ENCODE peak calls at places on chromosomes 6 and 20, in five cellular contexts. T is adipocyte, I is WTC11, Y is mesothelial cell of epicardium, K is AG10803. H is an unnamed sample.

GRCh38 chr6:97644353-97644752 is 361.3 kb upstream of the MMS22L start:
- DNase-seq in T (no peak), I (no peak), Y (no peak), K (no peak), H (no peak)

GRCh38 chr6:41780623-41781301 is at the start of gene PRICKLE4:
- DNase-seq in T (peak; percentile 46), I (peak; percentile 56), Y (peak; percentile 51), K (no peak), H (peak; percentile 38)

GRCh38 chr20:381581-382290 is 1.2 kb downstream of the TRIB3 start:
- DNase-seq in T (peak; percentile 89), I (peak; percentile 50), Y (peak; percentile 56), K (peak; percentile 90), H (peak; percentile 78)

GRCh38 chr6:160274846-160275510 is 16.4 kb upstream of the SLC22A2 start:
- DNase-seq in T (no peak), I (no peak), Y (no peak), K (no peak), H (no peak)

GRCh38 chr20:3980260-3981131 is 34.9 kb downstream of the RNF24 start:
- DNase-seq in T (peak; percentile 73), I (no peak), Y (no peak), K (peak; percentile 58), H (peak; percentile 54)

GRCh38 chr20:23180451-23180921 is 94.4 kb upstream of the CD93 start:
- DNase-seq in T (no peak), I (no peak), Y (no peak), K (no peak), H (no peak)

GRCh38 chr6:98254624-98255023 is 579.8 kb upstream of the POU3F2 start:
- DNase-seq in T (no peak), I (no peak), Y (no peak), K (no peak), H (no peak)

GRCh38 chr20:6530254-6530653 is 237.2 kb upstream of the BMP2 start:
- DNase-seq in T (no peak), I (no peak), Y (no peak), K (no peak), H (peak; percentile 3)

GRCh38 chr6:28134015-28134414 is 7.7 kb upstream of the ZKSCAN8 start:
- DNase-seq in T (peak; percentile 69), I (no peak), Y (no peak), K (peak; percentile 42), H (peak; percentile 35)

GRCh38 chr6:154367839-154368695 is 11.5 kb upstream of the IPCEF1 start:
- DNase-seq in T (peak; percentile 34), I (no peak), Y (no peak), K (peak; percentile 17), H (peak; percentile 38)

GRCh38 chr6:158042245-158042798 is 60.7 kb downstream of the SYNJ2 start:
- DNase-seq in T (peak; percentile 79), I (no peak), Y (no peak), K (peak; percentile 68), H (peak; percentile 75)

GRCh38 chr6:6842301-6842700 is 253.8 kb downstream of the LY86 start:
- DNase-seq in T (no peak), I (no peak), Y (peak; percentile 11), K (no peak), H (no peak)

GRCh38 chr6:108676555-108676954 is 115.8 kb downstream of the FOXO3 start:
- DNase-seq in T (no peak), I (no peak), Y (no peak), K (no peak), H (no peak)

GRCh38 chr6:18503187-18503586 is 116.0 kb downstream of the RNF144B start:
- DNase-seq in T (no peak), I (no peak), Y (no peak), K (no peak), H (no peak)

GRCh38 chr6:141475269-141475668 is 657.5 kb upstream of the GJE1 start:
- DNase-seq in T (no peak), I (no peak), Y (no peak), K (no peak), H (peak; percentile 26)

GRCh38 chr6:138031417-138031816 is 75.8 kb downstream of the PERP start:
- DNase-seq in T (no peak), I (no peak), Y (no peak), K (no peak), H (no peak)

H was measured in foreskin fibroblast.